ENCODE peak calls at places on chromosomes 12 and 14, in six cellular contexts. S, Z, D, Y, T and H are unnamed samples.

GRCh38 chr12:13339538-13339937 is 143.0 kb downstream of the EMP1 start:
- DNase-seq in D (no peak), Z (peak), S (no peak), T (no peak), Y (no peak), H (no peak)

GRCh38 chr14:105135700-105136395 is 32.7 kb downstream of the JAG2 start:
- DNase-seq in Z (no peak), S (no peak), Y (no peak), D (no peak), T (no peak), H (no peak)

GRCh38 chr12:54571166-54571856 is 17.1 kb downstream of the PPP1R1A start:
- DNase-seq in Z (no peak), D (no peak), Y (no peak), T (no peak), S (no peak), H (no peak)

GRCh38 chr12:71726548-71726947 is 28.1 kb upstream of the RAB21 start:
- DNase-seq in Z (no peak), S (no peak), D (no peak), Y (no peak), T (no peak), H (no peak)

GRCh38 chr12:121468451-121468850 is 68.5 kb downstream of the RNF34 start:
- DNase-seq in Y (no peak), T (no peak), D (no peak), Z (no peak), S (no peak), H (no peak)

GRCh38 chr12:132236129-132236929 is 92.1 kb downstream of the NOC4L start:
- DNase-seq in S (no peak), Y (no peak), D (no peak), Z (no peak), T (no peak), H (no peak)

GRCh38 chr14:75539562-75540478 is 17.6 kb downstream of the BATF start:
- DNase-seq in T (peak), Y (no peak), Z (no peak), S (no peak), D (peak), H (no peak)

GRCh38 chr14:56210570-56210969 is 92.4 kb downstream of the PELI2 start:
- DNase-seq in Y (no peak), D (no peak), S (no peak), T (no peak), Z (no peak), H (no peak)

GRCh38 chr12:1131811-1132224 is 140.8 kb downstream of the ERC1 start:
- DNase-seq in Y (no peak), D (no peak), S (no peak), T (no peak), Z (no peak), H (no peak)

GRCh38 chr12:123089125-123089524 is 61.8 kb downstream of the PITPNM2 start:
- DNase-seq in S (no peak), D (no peak), Z (no peak), T (no peak), Y (no peak), H (no peak)

GRCh38 chr12:18224745-18225144 is 36.6 kb upstream of the PIK3C2G start:
- DNase-seq in D (no peak), Z (peak), Y (no peak), S (no peak), T (no peak), H (no peak)

GRCh38 chr12:59345406-59345805 is 250.4 kb upstream of the SLC16A7 start:
- DNase-seq in Y (no peak), Z (no peak), S (no peak), T (no peak), D (no peak), H (no peak)

GRCh38 chr12:43352001-43352400 is 200.0 kb downstream of the ADAMTS20 start:
- DNase-seq in D (no peak), Z (no peak), Y (peak), S (no peak), T (no peak), H (no peak)

GRCh38 chr14:61226015-61226654 is 55.0 kb downstream of the TMEM30B start:
- DNase-seq in Z (no peak), D (no peak), S (no peak), T (no peak), Y (no peak), H (no peak)

GRCh38 chr12:7647071-7647470 is 18.6 kb downstream of the APOBEC1 start:
- DNase-seq in S (no peak), T (no peak), D (no peak), Z (no peak), Y (no peak), H (no peak)

GRCh38 chr12:4353785-4354208 is 25.7 kb downstream of the FGF23 start:
- DNase-seq in S (no peak), Y (no peak), D (peak), T (peak), Z (peak), H (no peak)

GRCh38 chr14:30551460-30551859 is 7.5 kb upstream of the G2E3 start:
- DNase-seq in S (no peak), T (no peak), Z (no peak), D (no peak), Y (no peak), H (no peak)

GRCh38 chr14:85313801-85314207 is 216.1 kb upstream of the FLRT2 start:
- DNase-seq in S (no peak), D (no peak), Z (no peak), T (no peak), Y (peak), H (no peak)

GRCh38 chr14:54177009-54177408 is 219.8 kb upstream of the CDKN3 start:
- DNase-seq in Z (no peak), Y (peak), D (no peak), T (no peak), S (no peak), H (no peak)

GRCh38 chr12:131098178-131098981 is 144.7 kb downstream of the ADGRD1 start:
- DNase-seq in Z (no peak), D (no peak), S (peak), Y (no peak), T (no peak), H (no peak)

GRCh38 chr14:75009176-75009575 is 6.5 kb downstream of the EIF2B2 start:
- DNase-seq in D (no peak), Z (no peak), Y (no peak), T (no peak), S (no peak), H (no peak)

GRCh38 chr12:117456076-117456475 is 94.7 kb upstream of the NOS1 start:
- DNase-seq in Z (no peak), D (no peak), S (no peak), T (no peak), Y (no peak), H (no peak)

GRCh38 chr12:3454780-3455179 is 36.2 kb upstream of the PRMT8 start:
- DNase-seq in D (no peak), T (no peak), Y (no peak), Z (no peak), S (no peak), H (no peak)

GRCh38 chr12:130444081-130444480 is 106.4 kb downstream of the PIWIL1 start:
- DNase-seq in S (no peak), Y (no peak), Z (no peak), D (no peak), T (no peak), H (no peak)

GRCh38 chr14:54310151-54310851 is 86.5 kb upstream of the CDKN3 start:
- DNase-seq in T (no peak), S (no peak), D (no peak), Z (no peak), Y (no peak), H (no peak)

GRCh38 chr12:11836282-11836963 is 186.9 kb downstream of the ETV6 start:
- DNase-seq in Z (no peak), D (no peak), Y (no peak), T (no peak), S (peak), H (no peak)

GRCh38 chr12:122471324-122472226 is 29.2 kb downstream of the ZCCHC8 start:
- DNase-seq in Y (peak), Z (peak), T (no peak), S (peak), D (peak), H (no peak)

GRCh38 chr12:78086553-78087362 is 256.1 kb downstream of the NAV3 start:
- DNase-seq in Z (no peak), D (no peak), S (no peak), Y (peak), T (no peak), H (no peak)

GRCh38 chr12:39331539-39332261 is 111.2 kb downstream of the KIF21A start:
- DNase-seq in T (no peak), Y (no peak), S (no peak), Z (no peak), D (no peak), H (no peak)

GRCh38 chr14:71526388-71526787 is 405.8 kb upstream of the RGS6 start:
- DNase-seq in Z (no peak), S (no peak), D (no peak), T (no peak), Y (no peak), H (no peak)

GRCh38 chr12:50637870-50638481 is 125.9 kb upstream of the ATF1 start:
- DNase-seq in D (peak), S (no peak), Y (peak), Z (peak), T (no peak), H (no peak)

GRCh38 chr14:104545151-104545931 is 34.2 kb upstream of the C14orf180 start:
- DNase-seq in T (no peak), D (no peak), Z (no peak), S (no peak), Y (no peak), H (peak)

GRCh38 chr14:102280376-102280962 is 24.5 kb downstream of the MOK start:
- DNase-seq in Y (no peak), S (no peak), Z (peak), D (no peak), T (no peak), H (no peak)

GRCh38 chr12:33432992-33433391 is 6.6 kb downstream of the SYT10 start:
- DNase-seq in D (no peak), Z (no peak), T (no peak), Y (no peak), S (no peak), H (no peak)

GRCh38 chr14:24367506-24368214 is at the start of gene NFATC4:
- DNase-seq in Y (peak), D (peak), Z (no peak), S (peak), T (no peak), H (peak)

GRCh38 chr12:42483534-42483857 is 106.0 kb downstream of the PRICKLE1 start:
- DNase-seq in S (peak), D (peak), Y (peak), Z (peak), T (peak), H (peak)

GRCh38 chr12:108822458-108823205 is 34.8 kb downstream of the SSH1 start:
- DNase-seq in T (no peak), Y (peak), Z (no peak), S (no peak), D (peak), H (no peak)

DNA sequence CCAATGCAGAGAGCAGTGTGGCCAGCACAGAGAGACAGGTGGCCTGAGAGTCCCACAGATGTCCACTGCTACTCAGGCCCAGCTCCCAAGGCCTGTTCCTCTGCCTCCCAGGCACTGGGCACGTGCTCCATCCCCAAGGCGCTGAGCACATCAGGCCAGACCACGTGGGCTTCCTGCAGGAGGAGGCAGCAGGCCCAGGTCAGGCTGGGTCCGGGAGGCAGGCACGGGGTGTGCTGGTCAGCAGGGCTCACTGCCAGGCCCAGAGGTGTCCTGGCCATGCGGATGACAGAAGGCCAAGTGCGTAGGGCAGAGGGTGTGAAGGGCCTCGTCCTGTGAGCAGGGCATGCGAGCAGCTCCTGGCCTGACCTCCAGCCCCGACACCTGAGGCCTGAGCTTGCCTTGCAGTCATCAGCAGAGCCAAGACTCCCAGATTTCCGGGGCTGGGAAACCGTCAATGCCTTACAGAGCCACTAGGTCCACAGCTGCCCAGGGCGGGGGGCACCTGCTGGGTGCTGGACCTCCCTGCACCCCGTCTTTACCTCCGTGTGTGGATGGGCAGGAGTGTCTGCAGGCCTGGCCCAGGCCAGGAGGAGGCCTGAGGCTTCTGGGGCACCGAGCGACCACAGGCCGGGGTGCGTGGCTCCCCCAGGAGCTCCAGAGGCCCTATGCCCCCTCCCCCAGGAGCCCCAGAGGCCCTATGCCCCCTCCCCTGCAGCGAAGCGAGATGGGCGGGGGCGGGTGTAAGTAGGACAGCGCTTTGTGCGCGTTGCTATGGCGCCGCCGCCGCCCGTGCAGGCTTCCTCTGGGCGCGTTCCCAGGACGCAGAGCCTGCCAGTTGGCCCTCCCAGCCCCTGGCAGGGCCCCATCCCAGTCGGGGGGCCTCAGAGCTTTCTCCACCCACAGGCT is 15.0 kb downstream of the TRMT61A start:
- DNase-seq in T (no peak), Z (no peak), Y (no peak), D (no peak), S (no peak), H (peak)
- H3K27ac ChIP-seq in T (no peak), Z (peak), Y (no peak), D (no peak), S (peak), H (peak)

GRCh38 chr14:92702441-92702918 is 45.9 kb downstream of the LGMN start:
- DNase-seq in T (no peak), D (no peak), Y (no peak), S (no peak), Z (no peak), H (no peak)
- H3K27ac ChIP-seq in T (no peak), D (no peak), Y (no peak), S (no peak), Z (no peak), H (no peak)

GRCh38 chr12:57389033-57389432 is 41.8 kb downstream of the R3HDM2 start:
- DNase-seq in D (no peak), Z (peak), T (no peak), S (no peak), Y (peak), H (no peak)
- H3K27ac ChIP-seq in D (no peak), Z (no peak), T (no peak), S (no peak), Y (peak), H (no peak)

GRCh38 chr14:69149461-69150244 is 3.3 kb downstream of the DCAF5 start:
- DNase-seq in T (no peak), S (no peak), D (no peak), Z (no peak), Y (peak), H (no peak)
- H3K27ac ChIP-seq in T (no peak), S (no peak), D (peak), Z (no peak), Y (no peak), H (no peak)

GRCh38 chr12:64082866-64083268 is 139.2 kb downstream of the KICS2 start:
- DNase-seq in T (no peak), D (no peak), Y (no peak), S (no peak), Z (no peak), H (no peak)

GRCh38 chr12:64085154-64085553 is 136.9 kb downstream of the KICS2 start:
- DNase-seq in Z (no peak), D (no peak), Y (no peak), S (no peak), T (no peak), H (no peak)

GRCh38 chr12:64085996-64086395 is 136.1 kb downstream of the KICS2 start:
- DNase-seq in D (no peak), Z (no peak), S (no peak), Y (no peak), T (no peak), H (no peak)

GRCh38 chr12:64081020-64081419 is 141.1 kb downstream of the KICS2 start:
- DNase-seq in Z (no peak), S (no peak), Y (no peak), D (no peak), T (no peak), H (no peak)

GRCh38 chr12:64083285-64084210 is 138.5 kb downstream of the KICS2 start:
- DNase-seq in Z (no peak), S (peak), D (no peak), T (no peak), Y (peak), H (no peak)
- H3K27ac ChIP-seq in Z (peak), S (peak), D (no peak), T (no peak), Y (no peak), H (peak)

DNA sequence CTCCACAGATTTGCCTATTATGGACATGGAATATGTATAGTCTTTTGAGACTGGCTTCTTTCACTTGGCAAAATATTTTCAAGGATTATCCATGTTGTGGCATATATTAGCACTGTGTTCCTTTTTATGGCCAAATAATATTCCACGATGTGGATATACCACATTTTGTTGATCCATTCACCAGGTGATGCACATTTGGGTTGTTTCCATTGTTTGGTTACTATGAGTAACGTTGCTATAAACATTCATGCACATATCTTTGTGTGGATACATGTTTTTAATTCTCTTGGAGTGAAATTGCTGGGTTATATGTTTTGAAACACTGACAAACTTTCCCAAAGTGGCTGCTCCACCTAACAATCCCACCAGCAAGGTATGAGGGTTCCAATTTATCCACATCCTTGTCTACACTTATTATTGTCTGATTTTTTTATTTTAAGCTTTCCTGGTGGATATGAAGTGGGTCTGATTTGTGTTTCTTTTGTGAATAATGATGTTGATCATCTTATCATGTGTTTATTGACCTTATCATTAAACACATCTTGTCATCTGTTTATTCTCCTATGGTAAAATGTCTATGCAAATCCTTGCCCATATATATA is 116.2 kb upstream of the FRMD6 start:
- DNase-seq in T (no peak), S (no peak), Z (no peak), Y (no peak), D (no peak), H (no peak)
- H3K27ac ChIP-seq in T (no peak), S (no peak), Z (no peak), Y (peak), D (no peak), H (no peak)

DNA sequence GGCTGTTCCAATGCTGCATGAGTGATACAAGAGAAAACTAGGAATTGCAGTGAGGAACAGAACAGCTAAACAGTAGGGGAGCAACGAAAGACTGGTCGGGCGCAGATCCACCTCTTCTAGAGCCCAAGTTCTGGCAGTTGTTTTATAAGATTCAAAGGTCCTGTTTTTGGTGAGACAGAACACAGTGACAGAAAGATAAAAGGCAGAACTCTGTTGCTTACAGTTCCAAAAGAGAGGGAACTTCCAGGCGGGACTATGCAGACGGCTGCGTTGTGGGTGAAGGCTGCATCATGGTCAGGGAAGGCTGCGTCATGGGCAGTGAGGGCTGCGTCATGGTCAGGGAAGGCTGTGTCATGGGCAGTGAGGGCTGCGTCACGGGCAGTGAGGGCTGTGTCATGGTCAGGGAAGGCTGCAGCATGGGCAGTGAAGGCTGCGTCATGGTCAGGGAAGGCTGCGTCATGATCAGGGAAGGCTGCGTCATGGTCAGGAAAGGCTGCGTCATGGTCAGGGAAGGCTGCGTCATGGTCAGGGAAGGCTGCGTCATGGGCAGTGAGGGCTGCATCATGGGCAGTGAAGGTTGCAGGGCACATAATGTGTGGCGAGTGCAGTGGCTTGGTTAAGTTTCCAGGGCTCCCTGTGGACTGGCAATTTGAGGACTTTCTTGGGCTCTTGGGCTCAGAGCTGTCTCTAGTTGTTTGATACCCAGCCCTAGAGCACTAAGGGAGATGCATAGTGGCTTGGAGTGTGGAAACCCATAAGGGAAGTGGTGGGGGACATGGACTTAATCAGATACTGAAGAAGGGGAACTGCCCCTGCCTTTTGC is 619.9 kb downstream of the AACS start:
- DNase-seq in S (no peak), Y (no peak), Z (no peak), T (no peak), D (no peak), H (no peak)
- H3K27ac ChIP-seq in S (no peak), Y (no peak), Z (no peak), T (no peak), D (no peak), H (no peak)

GRCh38 chr14:94027566-94028449 is 1.7 kb downstream of the OTUB2 start:
- DNase-seq in Y (no peak), T (peak), D (no peak), Z (peak), S (peak), H (no peak)
- H3K27ac ChIP-seq in Y (no peak), T (no peak), D (no peak), Z (no peak), S (no peak), H (no peak)